ENCODE peak calls at places on chromosomes 12 and 14, in nine cellular contexts. D, E, H, V, J, L, T, W and A are unnamed samples.

GRCh38 chr14:89720741-89721315 is 233.7 kb downstream of the EFCAB11 start:
- DNase-seq in D (no peak), W (no peak), E (peak), V (no peak), L (no peak), J (peak), H (peak), T (no peak), A (no peak)

GRCh38 chr14:72711936-72712335 is 182.0 kb downstream of the DPF3 start:
- DNase-seq in T (no peak), V (no peak), H (no peak), D (no peak), L (no peak), W (no peak), E (no peak), J (no peak), A (no peak)

GRCh38 chr12:45388545-45388944 is 172.7 kb downstream of the ANO6 start:
- DNase-seq in J (no peak), W (no peak), T (no peak), E (no peak), D (peak), V (peak), L (peak), H (no peak), A (no peak)

GRCh38 chr12:62647586-62647985 is 181.0 kb downstream of the MON2 start:
- DNase-seq in V (no peak), L (peak), H (no peak), T (no peak), W (peak), D (no peak), E (no peak), J (no peak), A (peak)

GRCh38 chr12:15590180-15590826 is 198.9 kb downstream of the EPS8 start:
- DNase-seq in V (peak), J (peak), H (peak), L (peak), W (no peak), T (peak), E (peak), D (peak), A (no peak)

GRCh38 chr12:127145929-127146789 is 1120.8 kb upstream of the TMEM132C start:
- DNase-seq in W (peak), T (peak), D (no peak), E (peak), J (no peak), H (no peak), L (peak), V (no peak), A (peak)

GRCh38 chr12:105933671-105934665 is 204.8 kb downstream of the NUAK1 start:
- DNase-seq in E (no peak), L (peak), D (peak), T (no peak), J (no peak), W (peak), H (no peak), V (peak), A (peak)

GRCh38 chr14:61042220-61042619 is 61.2 kb downstream of the SLC38A6 start:
- DNase-seq in H (no peak), V (no peak), W (no peak), L (no peak), E (no peak), J (no peak), D (no peak), T (no peak), A (no peak)

GRCh38 chr14:105436891-105437722 is 17.5 kb downstream of the MTA1 start:
- DNase-seq in H (no peak), L (no peak), V (no peak), T (no peak), W (no peak), E (no peak), D (no peak), J (no peak), A (no peak)

GRCh38 chr14:24298892-24299254 is 707 bp downstream of the DHRS1 start:
- DNase-seq in J (no peak), W (no peak), V (peak), L (peak), D (peak), T (peak), E (no peak), H (no peak), A (no peak)

GRCh38 chr12:123109319-123109772 is 41.5 kb downstream of the PITPNM2 start:
- DNase-seq in V (no peak), E (no peak), L (no peak), J (no peak), T (peak), D (no peak), H (no peak), W (peak), A (no peak)

GRCh38 chr14:60670994-60671393 is 21.7 kb upstream of the SIX1 start:
- DNase-seq in E (no peak), L (no peak), T (no peak), H (no peak), J (no peak), V (no peak), W (no peak), D (no peak), A (no peak)

GRCh38 chr12:32987526-32987925 is 90.9 kb upstream of the PKP2 start:
- DNase-seq in L (no peak), T (no peak), H (no peak), J (no peak), E (no peak), D (no peak), W (no peak), V (no peak), A (no peak)

GRCh38 chr12:57517187-57517586 is 3.1 kb downstream of the DDIT3 start:
- DNase-seq in V (peak), E (no peak), D (no peak), H (no peak), J (no peak), L (peak), W (no peak), T (peak), A (no peak)

GRCh38 chr14:21169587-21169986 is 13.7 kb upstream of the OR5AU1 start:
- DNase-seq in V (no peak), W (no peak), D (no peak), T (no peak), H (no peak), J (no peak), L (no peak), E (no peak), A (no peak)

GRCh38 chr12:128727999-128728398 is 95.8 kb downstream of the SLC15A4 start:
- DNase-seq in T (no peak), W (no peak), J (no peak), D (no peak), V (peak), L (no peak), H (no peak), E (no peak), A (no peak)

GRCh38 chr12:110705309-110705708 is 16.4 kb upstream of the HVCN1 start:
- DNase-seq in T (no peak), W (no peak), J (no peak), V (no peak), H (no peak), D (no peak), L (no peak), E (no peak), A (no peak)

GRCh38 chr12:29816869-29817730 is 33.4 kb upstream of the TMTC1 start:
- DNase-seq in J (no peak), W (no peak), V (no peak), H (no peak), L (no peak), D (no peak), T (no peak), E (no peak), A (no peak)

GRCh38 chr14:55766071-55766470 is 186.1 kb downstream of the KTN1 start:
- DNase-seq in V (no peak), J (no peak), T (no peak), H (no peak), L (no peak), W (no peak), E (no peak), D (no peak), A (no peak)

GRCh38 chr14:65015391-65015790 is 28.7 kb downstream of the FNTB start:
- DNase-seq in W (no peak), V (no peak), J (no peak), H (no peak), T (peak), E (no peak), L (no peak), D (no peak), A (no peak)